ENCODE peak calls at places on chromosomes 7 and 10, in seven cellular contexts. One of them, this sample, is unnamed.

GRCh38 chr10:112792487-112793196 is 157.4 kb upstream of the TCF7L2 start:
- DNase-seq in epithelial cell of esophagus: peak; percentile 62
- DNase-seq in lower lobe of right lung: no peak
- DNase-seq in upper lobe of left lung: no peak
- DNase-seq in GM06990: no peak
- DNase-seq in AG04450: no peak
- DNase-seq in CD8-positive, alpha-beta T cell: no peak
- DNase-seq in this sample: peak; percentile 55

GRCh38 chr10:77939561-77940001 is 13.0 kb upstream of the DLG5 start:
- DNase-seq in epithelial cell of esophagus: no peak
- DNase-seq in lower lobe of right lung: no peak
- DNase-seq in upper lobe of left lung: no peak
- DNase-seq in GM06990: no peak
- DNase-seq in AG04450: peak; percentile 78
- DNase-seq in CD8-positive, alpha-beta T cell: no peak
- DNase-seq in this sample: no peak

GRCh38 chr7:14761506-14762296 is 140.8 kb downstream of the DGKB start:
- DNase-seq in epithelial cell of esophagus: peak; percentile 76
- DNase-seq in lower lobe of right lung: no peak
- DNase-seq in upper lobe of left lung: no peak
- DNase-seq in GM06990: no peak
- DNase-seq in AG04450: peak; percentile 66
- DNase-seq in CD8-positive, alpha-beta T cell: no peak
- DNase-seq in this sample: peak; percentile 84

GRCh38 chr7:135710417-135711138 is 17.4 kb downstream of the SLC13A4 start:
- DNase-seq in epithelial cell of esophagus: no peak
- DNase-seq in lower lobe of right lung: no peak
- DNase-seq in upper lobe of left lung: no peak
- DNase-seq in GM06990: no peak
- DNase-seq in AG04450: no peak
- DNase-seq in CD8-positive, alpha-beta T cell: no peak
- DNase-seq in this sample: no peak

GRCh38 chr10:85319150-85319549 is 990.8 kb downstream of the CCSER2 start:
- DNase-seq in epithelial cell of esophagus: peak; percentile 3
- DNase-seq in lower lobe of right lung: no peak
- DNase-seq in upper lobe of left lung: no peak
- DNase-seq in GM06990: no peak
- DNase-seq in AG04450: no peak
- DNase-seq in CD8-positive, alpha-beta T cell: no peak
- DNase-seq in this sample: peak; percentile 65

GRCh38 chr10:72056113-72056512 is 32.2 kb downstream of the SPOCK2 start:
- DNase-seq in epithelial cell of esophagus: no peak
- DNase-seq in lower lobe of right lung: no peak
- DNase-seq in upper lobe of left lung: no peak
- DNase-seq in GM06990: no peak
- DNase-seq in AG04450: no peak
- DNase-seq in CD8-positive, alpha-beta T cell: no peak
- DNase-seq in this sample: no peak

GRCh38 chr7:66193146-66193725 is 11.9 kb upstream of the TPST1 start:
- DNase-seq in epithelial cell of esophagus: no peak
- DNase-seq in lower lobe of right lung: no peak
- DNase-seq in upper lobe of left lung: no peak
- DNase-seq in GM06990: no peak
- DNase-seq in AG04450: no peak
- DNase-seq in CD8-positive, alpha-beta T cell: no peak
- DNase-seq in this sample: no peak

GRCh38 chr10:77887631-77888355 is 38.8 kb downstream of the DLG5 start:
- DNase-seq in epithelial cell of esophagus: no peak
- DNase-seq in lower lobe of right lung: no peak
- DNase-seq in upper lobe of left lung: no peak
- DNase-seq in GM06990: no peak
- DNase-seq in AG04450: no peak
- DNase-seq in CD8-positive, alpha-beta T cell: no peak
- DNase-seq in this sample: no peak

GRCh38 chr7:92645531-92646061 is 55.4 kb upstream of the FAM133B start:
- DNase-seq in epithelial cell of esophagus: peak; percentile 90
- DNase-seq in lower lobe of right lung: no peak
- DNase-seq in upper lobe of left lung: no peak
- DNase-seq in GM06990: no peak
- DNase-seq in AG04450: no peak
- DNase-seq in CD8-positive, alpha-beta T cell: no peak
- DNase-seq in this sample: peak; percentile 95

GRCh38 chr7:44738031-44738730 is 10.5 kb upstream of the ZMIZ2 start:
- DNase-seq in epithelial cell of esophagus: no peak
- DNase-seq in lower lobe of right lung: no peak
- DNase-seq in upper lobe of left lung: no peak
- DNase-seq in GM06990: no peak
- DNase-seq in AG04450: no peak
- DNase-seq in CD8-positive, alpha-beta T cell: no peak
- DNase-seq in this sample: no peak

GRCh38 chr10:123274513-123275182 is 120.4 kb downstream of the BUB3 start:
- DNase-seq in epithelial cell of esophagus: no peak
- DNase-seq in lower lobe of right lung: no peak
- DNase-seq in upper lobe of left lung: peak; percentile 24
- DNase-seq in GM06990: no peak
- DNase-seq in AG04450: no peak
- DNase-seq in CD8-positive, alpha-beta T cell: no peak
- DNase-seq in this sample: no peak

GRCh38 chr7:87784424-87784823 is 91.7 kb downstream of the SLC25A40 start:
- DNase-seq in epithelial cell of esophagus: peak; percentile 15
- DNase-seq in lower lobe of right lung: no peak
- DNase-seq in upper lobe of left lung: no peak
- DNase-seq in GM06990: no peak
- DNase-seq in AG04450: no peak
- DNase-seq in CD8-positive, alpha-beta T cell: no peak
- DNase-seq in this sample: peak; percentile 4

GRCh38 chr7:159370-160270 is 32.8 kb upstream of the FAM20C start:
- DNase-seq in epithelial cell of esophagus: no peak
- DNase-seq in lower lobe of right lung: peak; percentile 32
- DNase-seq in upper lobe of left lung: peak; percentile 78
- DNase-seq in GM06990: no peak
- DNase-seq in AG04450: no peak
- DNase-seq in CD8-positive, alpha-beta T cell: no peak
- DNase-seq in this sample: no peak

GRCh38 chr10:77416327-77417135 is 221.1 kb downstream of the KCNMA1 start:
- DNase-seq in epithelial cell of esophagus: peak; percentile 46
- DNase-seq in lower lobe of right lung: no peak
- DNase-seq in upper lobe of left lung: no peak
- DNase-seq in GM06990: no peak
- DNase-seq in AG04450: peak; percentile 63
- DNase-seq in CD8-positive, alpha-beta T cell: no peak
- DNase-seq in this sample: peak; percentile 52

GRCh38 chr7:329691-330281 is 39.8 kb downstream of the FOXL3 start:
- DNase-seq in epithelial cell of esophagus: no peak
- DNase-seq in lower lobe of right lung: peak; percentile 21
- DNase-seq in upper lobe of left lung: no peak
- DNase-seq in GM06990: no peak
- DNase-seq in AG04450: no peak
- DNase-seq in CD8-positive, alpha-beta T cell: no peak
- DNase-seq in this sample: peak; percentile 29

GRCh38 chr7:48304641-48305040 is 133.4 kb downstream of the ABCA13 start:
- DNase-seq in epithelial cell of esophagus: no peak
- DNase-seq in lower lobe of right lung: no peak
- DNase-seq in upper lobe of left lung: no peak
- DNase-seq in GM06990: no peak
- DNase-seq in AG04450: no peak
- DNase-seq in CD8-positive, alpha-beta T cell: no peak
- DNase-seq in this sample: no peak

GRCh38 chr10:16011548-16011947 is 151.2 kb upstream of the MINDY3 start:
- DNase-seq in epithelial cell of esophagus: peak; percentile 1
- DNase-seq in lower lobe of right lung: no peak
- DNase-seq in upper lobe of left lung: no peak
- DNase-seq in GM06990: no peak
- DNase-seq in AG04450: no peak
- DNase-seq in CD8-positive, alpha-beta T cell: no peak
- DNase-seq in this sample: peak; percentile 3

GRCh38 chr7:129144834-129145668 is 544 bp downstream of the TSPAN33 start:
- DNase-seq in epithelial cell of esophagus: no peak
- DNase-seq in lower lobe of right lung: no peak
- DNase-seq in upper lobe of left lung: no peak
- DNase-seq in GM06990: peak; percentile 46
- DNase-seq in AG04450: no peak
- DNase-seq in CD8-positive, alpha-beta T cell: no peak
- DNase-seq in this sample: no peak

GRCh38 chr7:42746226-42746625 is 165.6 kb downstream of the C7orf25 start:
- DNase-seq in epithelial cell of esophagus: peak; percentile 51
- DNase-seq in lower lobe of right lung: no peak
- DNase-seq in upper lobe of left lung: no peak
- DNase-seq in GM06990: no peak
- DNase-seq in AG04450: no peak
- DNase-seq in CD8-positive, alpha-beta T cell: no peak
- DNase-seq in this sample: peak; percentile 71

GRCh38 chr10:52864459-52865106 is 92.0 kb upstream of the MBL2 start:
- DNase-seq in epithelial cell of esophagus: peak; percentile 99
- DNase-seq in lower lobe of right lung: no peak
- DNase-seq in upper lobe of left lung: no peak
- DNase-seq in GM06990: no peak
- DNase-seq in AG04450: peak; percentile 97
- DNase-seq in CD8-positive, alpha-beta T cell: no peak
- DNase-seq in this sample: peak; percentile 99

GRCh38 chr10:85995791-85996190 is 370.8 kb downstream of the GRID1 start:
- DNase-seq in epithelial cell of esophagus: peak; percentile 58
- DNase-seq in lower lobe of right lung: no peak
- DNase-seq in upper lobe of left lung: no peak
- DNase-seq in GM06990: no peak
- DNase-seq in AG04450: no peak
- DNase-seq in CD8-positive, alpha-beta T cell: no peak
- DNase-seq in this sample: peak; percentile 73

GRCh38 chr7:1313591-1313990 is 80.9 kb downstream of the UNCX start:
- DNase-seq in epithelial cell of esophagus: no peak
- DNase-seq in lower lobe of right lung: peak; percentile 34
- DNase-seq in upper lobe of left lung: peak; percentile 41
- DNase-seq in GM06990: no peak
- DNase-seq in AG04450: no peak
- DNase-seq in CD8-positive, alpha-beta T cell: no peak
- DNase-seq in this sample: no peak

GRCh38 chr7:106038916-106039315 is 73.2 kb downstream of the SYPL1 start:
- DNase-seq in epithelial cell of esophagus: no peak
- DNase-seq in lower lobe of right lung: no peak
- DNase-seq in upper lobe of left lung: no peak
- DNase-seq in GM06990: no peak
- DNase-seq in AG04450: no peak
- DNase-seq in CD8-positive, alpha-beta T cell: no peak
- DNase-seq in this sample: no peak

GRCh38 chr7:106037489-106038176 is 74.5 kb downstream of the SYPL1 start:
- DNase-seq in epithelial cell of esophagus: no peak
- DNase-seq in lower lobe of right lung: no peak
- DNase-seq in upper lobe of left lung: no peak
- DNase-seq in GM06990: no peak
- DNase-seq in AG04450: no peak
- DNase-seq in CD8-positive, alpha-beta T cell: no peak
- DNase-seq in this sample: no peak

GRCh38 chr7:106041140-106041717 is 70.9 kb downstream of the SYPL1 start:
- DNase-seq in epithelial cell of esophagus: peak; percentile 39
- DNase-seq in lower lobe of right lung: no peak
- DNase-seq in upper lobe of left lung: no peak
- DNase-seq in GM06990: no peak
- DNase-seq in AG04450: no peak
- DNase-seq in CD8-positive, alpha-beta T cell: no peak
- DNase-seq in this sample: no peak

GRCh38 chr7:106038289-106038688 is 73.8 kb downstream of the SYPL1 start:
- DNase-seq in epithelial cell of esophagus: no peak
- DNase-seq in lower lobe of right lung: no peak
- DNase-seq in upper lobe of left lung: no peak
- DNase-seq in GM06990: no peak
- DNase-seq in AG04450: no peak
- DNase-seq in CD8-positive, alpha-beta T cell: no peak
- DNase-seq in this sample: no peak

GRCh38 chr7:106039486-106040060 is 72.5 kb downstream of the SYPL1 start:
- DNase-seq in epithelial cell of esophagus: no peak
- DNase-seq in lower lobe of right lung: no peak
- DNase-seq in upper lobe of left lung: no peak
- DNase-seq in GM06990: no peak
- DNase-seq in AG04450: peak; percentile 76
- DNase-seq in CD8-positive, alpha-beta T cell: no peak
- DNase-seq in this sample: no peak
- TF ChIP-seq CTCF in epithelial cell of esophagus: no peak
- TF ChIP-seq CTCF in lower lobe of right lung: no peak
- TF ChIP-seq CTCF in upper lobe of left lung: no peak
- TF ChIP-seq CTCF in GM06990: no peak
- TF ChIP-seq CTCF in AG04450: peak; percentile 35
- TF ChIP-seq CTCF in CD8-positive, alpha-beta T cell: no peak
- TF ChIP-seq CTCF in this sample: no peak

DNA sequence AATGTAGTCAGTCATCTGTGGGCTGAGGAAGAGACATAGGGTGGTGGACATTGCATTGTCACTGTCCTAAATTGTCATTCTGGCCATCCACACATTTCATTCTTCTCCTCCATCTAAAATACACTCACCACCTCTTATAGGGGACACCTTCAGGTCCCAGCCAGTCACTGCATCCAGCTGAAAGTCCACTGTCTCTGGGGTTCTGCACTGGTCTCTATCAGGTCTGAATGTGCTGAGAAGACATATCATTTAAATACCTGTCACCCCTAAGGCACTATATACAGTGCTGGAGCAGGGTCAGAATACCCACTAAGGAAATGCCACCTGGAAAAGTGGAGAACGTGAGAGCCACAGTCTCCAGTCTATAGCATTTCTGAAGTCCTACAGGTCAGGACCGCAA is 29.6 kb downstream of the SH2D4B start:
- DNase-seq in epithelial cell of esophagus: no peak
- DNase-seq in lower lobe of right lung: no peak
- DNase-seq in upper lobe of left lung: no peak
- DNase-seq in GM06990: no peak
- DNase-seq in AG04450: no peak
- DNase-seq in CD8-positive, alpha-beta T cell: no peak
- DNase-seq in this sample: no peak
- TF ChIP-seq CTCF in epithelial cell of esophagus: no peak
- TF ChIP-seq CTCF in lower lobe of right lung: no peak
- TF ChIP-seq CTCF in upper lobe of left lung: no peak
- TF ChIP-seq CTCF in GM06990: no peak
- TF ChIP-seq CTCF in AG04450: no peak
- TF ChIP-seq CTCF in CD8-positive, alpha-beta T cell: no peak
- TF ChIP-seq CTCF in this sample: no peak

GRCh38 chr10:18523858-18524257 is 127.5 kb downstream of the NSUN6 start:
- DNase-seq in epithelial cell of esophagus: no peak
- DNase-seq in lower lobe of right lung: no peak
- DNase-seq in upper lobe of left lung: no peak
- DNase-seq in GM06990: no peak
- DNase-seq in AG04450: no peak
- DNase-seq in CD8-positive, alpha-beta T cell: no peak
- DNase-seq in this sample: no peak
- TF ChIP-seq CTCF in epithelial cell of esophagus: no peak
- TF ChIP-seq CTCF in lower lobe of right lung: no peak
- TF ChIP-seq CTCF in upper lobe of left lung: no peak
- TF ChIP-seq CTCF in GM06990: no peak
- TF ChIP-seq CTCF in AG04450: no peak
- TF ChIP-seq CTCF in CD8-positive, alpha-beta T cell: no peak
- TF ChIP-seq CTCF in this sample: no peak

DNA sequence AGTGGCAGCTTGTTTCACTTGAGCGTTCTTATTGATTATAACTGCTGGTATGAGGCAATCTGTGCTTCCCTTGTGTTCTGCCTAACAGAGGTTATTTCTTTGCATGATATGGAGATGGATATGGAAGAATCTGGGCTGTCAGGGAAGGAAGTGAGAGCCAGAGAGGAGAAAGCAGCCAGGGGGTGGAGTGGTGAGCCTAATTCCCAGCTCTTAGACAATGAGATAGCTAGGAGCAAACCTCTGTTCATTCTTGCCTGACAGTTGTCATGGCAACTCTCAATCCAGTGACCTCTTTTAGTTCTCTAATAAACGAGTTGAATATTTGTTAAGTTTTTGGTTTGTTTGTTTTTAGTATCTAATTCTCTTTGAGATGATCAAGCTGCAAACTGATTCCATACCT is 214.3 kb downstream of the NRG3 start:
- DNase-seq in epithelial cell of esophagus: no peak
- DNase-seq in lower lobe of right lung: no peak
- DNase-seq in upper lobe of left lung: no peak
- DNase-seq in GM06990: no peak
- DNase-seq in AG04450: no peak
- DNase-seq in CD8-positive, alpha-beta T cell: no peak
- DNase-seq in this sample: no peak
- TF ChIP-seq CTCF in epithelial cell of esophagus: no peak
- TF ChIP-seq CTCF in lower lobe of right lung: no peak
- TF ChIP-seq CTCF in upper lobe of left lung: no peak
- TF ChIP-seq CTCF in GM06990: no peak
- TF ChIP-seq CTCF in AG04450: no peak
- TF ChIP-seq CTCF in CD8-positive, alpha-beta T cell: no peak
- TF ChIP-seq CTCF in this sample: no peak

This sample was measured in bronchial epithelial cell.